ENCODE peak calls at places on chromosomes 2 and 18, in seven cellular contexts. E is fibroblast of pulmonary artery, S is IMR-90, D is A549, Z is OCI-LY7, J is epithelial cell of proximal tubule, A is stomach. P is an unnamed sample.

GRCh38 chr2:172655091-172655837 is 80.4 kb upstream of the RAPGEF4 start:
- DNase-seq in J (peak), S (peak), A (no peak), D (no peak), E (peak), Z (no peak), P (peak)

GRCh38 chr2:17166506-17166905 is 351.7 kb downstream of the RAD51AP2 start:
- DNase-seq in S (peak), J (peak), E (no peak), A (no peak), D (no peak), Z (no peak), P (peak)

GRCh38 chr2:170156592-170156991 is 21.4 kb upstream of the MYO3B start:
- DNase-seq in E (no peak), Z (no peak), A (no peak), J (no peak), D (no peak), S (peak), P (no peak)

GRCh38 chr2:54015809-54016703 is 45.3 kb upstream of the PSME4 start:
- DNase-seq in J (no peak), D (no peak), A (no peak), S (peak), Z (no peak), E (peak), P (peak)

GRCh38 chr18:45324489-45325111 is 290.7 kb upstream of the SLC14A2 start:
- DNase-seq in D (no peak), J (peak), Z (no peak), A (no peak), S (peak), E (peak), P (peak)

GRCh38 chr2:50514881-50515280 is 517.1 kb downstream of the NRXN1 start:
- DNase-seq in S (no peak), E (no peak), D (no peak), J (no peak), A (no peak), Z (no peak), P (peak)

GRCh38 chr2:45399040-45399784 is 211.9 kb downstream of the SRBD1 start:
- DNase-seq in S (no peak), D (no peak), A (no peak), Z (no peak), E (no peak), J (no peak), P (no peak)

GRCh38 chr2:143426296-143426695 is 297.1 kb downstream of the ARHGAP15 start:
- DNase-seq in S (peak), D (no peak), J (peak), Z (no peak), E (peak), A (no peak), P (peak)

GRCh38 chr2:123916512-123916911 is 108.6 kb upstream of the CNTNAP5 start:
- DNase-seq in D (no peak), Z (no peak), E (no peak), A (no peak), J (no peak), S (no peak), P (no peak)

GRCh38 chr2:184524551-184525382 is 73.6 kb upstream of the ZNF804A start:
- DNase-seq in A (no peak), S (no peak), D (no peak), E (no peak), J (no peak), Z (no peak), P (no peak)

GRCh38 chr18:36638224-36638623 is 190.6 kb downstream of the TPGS2 start:
- DNase-seq in A (no peak), E (no peak), S (no peak), Z (no peak), D (no peak), J (no peak), P (no peak)

GRCh38 chr2:241947876-241948275 is 78.3 kb downstream of the RTP5 start:
- DNase-seq in Z (no peak), E (no peak), S (no peak), D (no peak), J (no peak), A (no peak), P (no peak)

GRCh38 chr2:227477291-227477690 is 5.3 kb downstream of the AGFG1 start:
- DNase-seq in D (no peak), J (no peak), S (peak), Z (no peak), A (no peak), E (peak), P (no peak)

GRCh38 chr2:227473019-227473461 is 1.1 kb downstream of the AGFG1 start:
- DNase-seq in D (no peak), A (no peak), J (no peak), Z (no peak), E (peak), S (peak), P (no peak)

GRCh38 chr2:227471924-227472264 is at the start of gene AGFG1:
- DNase-seq in D (peak), E (peak), J (no peak), S (peak), Z (peak), A (peak), P (peak)

GRCh38 chr2:227474406-227474805 is 2.5 kb downstream of the AGFG1 start:
- DNase-seq in S (no peak), D (no peak), Z (no peak), E (no peak), A (no peak), J (no peak), P (peak)

GRCh38 chr2:227472265-227473018 is 486 bp downstream of the AGFG1 start:
- DNase-seq in S (no peak), D (peak), Z (peak), J (no peak), E (peak), A (peak), P (peak)
- TF ChIP-seq CTCF in S (no peak), D (no peak), Z (no peak), J (no peak), E (no peak), A (no peak), P (no peak)

GRCh38 chr2:157361526-157361925 is 35.9 kb upstream of the ERMN start:
- DNase-seq in A (no peak), J (no peak), D (no peak), S (no peak), E (no peak), Z (no peak), P (no peak)

GRCh38 chr2:157362627-157363026 is 37.0 kb upstream of the ERMN start:
- DNase-seq in Z (no peak), E (no peak), A (no peak), S (no peak), D (no peak), J (no peak), P (no peak)

GRCh38 chr2:157367704-157368103 is 42.1 kb upstream of the ERMN start:
- DNase-seq in D (no peak), S (no peak), E (no peak), Z (no peak), J (no peak), A (no peak), P (no peak)

GRCh38 chr2:157363612-157364101 is 38.0 kb upstream of the ERMN start:
- DNase-seq in E (no peak), J (no peak), A (no peak), S (no peak), Z (no peak), D (no peak), P (peak)

DNA sequence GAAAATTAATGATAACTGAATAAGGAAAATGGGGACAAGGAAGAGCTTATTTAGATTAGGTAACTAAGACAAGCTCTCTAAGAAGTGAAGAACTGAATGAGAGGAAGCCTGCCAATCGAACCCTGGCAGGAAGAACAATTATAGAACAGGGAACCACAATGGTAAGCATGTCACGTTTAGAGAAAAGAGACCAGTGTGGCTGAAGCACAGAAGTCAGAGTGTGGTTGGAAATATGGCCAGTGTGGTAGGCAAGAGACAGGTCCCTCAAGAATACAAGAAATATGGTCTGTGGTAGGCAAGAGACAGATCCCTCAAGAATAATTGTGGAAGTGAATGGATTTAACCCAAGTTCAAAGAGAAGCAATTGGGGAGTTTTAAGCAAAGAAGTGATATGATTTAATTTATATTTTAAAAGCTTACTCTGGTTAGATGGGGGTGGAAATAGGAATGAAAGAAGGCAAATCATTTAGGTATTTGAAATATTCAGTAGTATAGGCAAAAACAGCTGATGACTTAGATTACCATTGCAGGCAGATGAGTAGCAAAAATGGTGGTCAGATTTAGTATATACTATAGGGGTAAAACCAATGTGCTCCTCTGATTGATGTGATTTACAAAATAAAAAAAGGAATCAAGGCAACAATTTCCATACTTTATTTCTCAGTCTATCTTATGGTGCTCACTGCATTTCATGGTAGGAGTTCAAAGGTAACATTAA is 38.8 kb upstream of the ERMN start:
- DNase-seq in D (no peak), S (no peak), E (no peak), Z (peak), J (no peak), A (no peak), P (no peak)
- H3K4me3 ChIP-seq in D (no peak), S (no peak), E (no peak), Z (no peak), J (no peak), A (no peak), P (no peak)

GRCh38 chr2:18750662-18751554 is 161.5 kb upstream of the NT5C1B start:
- DNase-seq in S (peak), D (no peak), Z (no peak), A (no peak), J (no peak), E (peak), P (peak)

GRCh38 chr2:18752022-18752493 is 162.7 kb upstream of the NT5C1B start:
- DNase-seq in S (peak), Z (no peak), D (no peak), E (peak), J (no peak), A (no peak), P (no peak)

GRCh38 chr2:18754286-18754685 is 164.9 kb upstream of the NT5C1B start:
- DNase-seq in J (no peak), A (no peak), D (no peak), E (no peak), S (no peak), Z (no peak), P (no peak)

GRCh38 chr2:18753722-18754121 is 164.4 kb upstream of the NT5C1B start:
- DNase-seq in Z (no peak), J (no peak), E (no peak), S (no peak), D (no peak), A (no peak), P (no peak)

DNA sequence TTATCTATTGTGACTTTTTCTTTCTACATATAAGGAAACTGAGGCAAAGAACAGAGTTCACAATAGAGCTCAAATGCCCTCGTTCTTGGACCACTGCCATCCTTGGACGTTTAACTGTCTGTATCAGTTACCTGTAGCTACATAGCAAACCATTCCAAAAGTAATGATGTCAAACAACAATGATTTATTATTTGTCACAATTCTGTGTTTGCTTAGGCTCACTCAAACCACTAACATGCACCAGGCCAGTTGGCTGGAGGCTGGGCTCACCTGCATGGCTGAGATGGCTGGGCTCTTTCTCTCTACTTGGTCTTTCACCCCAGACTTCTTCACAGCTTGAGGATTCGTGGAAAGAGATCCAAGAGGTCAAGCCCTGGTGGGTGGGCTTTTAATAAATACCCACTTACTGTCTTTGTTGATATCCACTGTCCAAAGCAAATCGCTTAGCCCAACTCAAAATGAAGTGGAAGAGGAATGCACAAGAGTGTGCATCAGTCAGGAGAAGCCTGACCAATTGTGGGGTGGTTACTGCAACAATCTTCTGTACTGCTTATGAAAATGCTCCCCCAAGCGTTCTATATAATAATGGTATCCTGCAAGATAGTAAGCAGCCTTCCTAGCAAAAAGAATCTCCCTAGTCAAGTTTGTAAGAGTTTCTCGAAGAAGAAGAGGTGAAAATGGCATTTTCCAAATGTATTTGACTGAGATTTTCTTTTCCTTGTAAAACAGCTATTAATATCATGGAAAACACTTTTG is 163.5 kb upstream of the NT5C1B start:
- DNase-seq in D (no peak), S (peak), J (no peak), E (peak), Z (peak), A (no peak), P (peak)
- TF ChIP-seq CTCF in D (peak), S (peak), J (no peak), E (peak), Z (peak), A (no peak), P (no peak)

GRCh38 chr18:5729983-5730699 is 165.2 kb downstream of the TMEM200C start:
- DNase-seq in D (no peak), A (no peak), S (no peak), Z (no peak), J (no peak), E (no peak), P (no peak)
- H3K4me3 ChIP-seq in D (no peak), A (no peak), S (no peak), Z (no peak), J (no peak), E (no peak), P (no peak)

DNA sequence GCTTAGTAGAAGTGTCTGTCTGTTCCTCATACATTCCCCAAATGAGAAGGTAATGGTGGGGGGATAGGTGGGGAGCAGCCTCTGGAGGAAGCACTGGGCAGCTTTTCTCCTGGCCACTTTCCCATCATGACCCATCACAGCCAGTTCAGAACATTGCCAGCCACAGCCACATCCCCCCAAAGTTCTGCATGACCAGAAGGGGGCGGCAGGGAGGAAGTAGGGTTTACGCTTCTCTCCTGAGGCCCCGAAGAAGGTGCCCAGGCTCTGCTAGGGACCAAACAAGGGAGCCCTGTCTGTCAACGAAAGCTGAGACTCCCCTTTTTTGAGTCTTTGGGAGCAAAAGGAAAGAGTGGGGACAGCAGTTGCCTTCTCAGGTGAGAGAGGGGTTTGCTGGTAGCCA is 7.7 kb downstream of the IGFBP5 start:
- DNase-seq in E (no peak), J (no peak), Z (peak), A (no peak), S (no peak), D (peak), P (no peak)
- TF ChIP-seq CTCF in E (peak), J (peak), Z (peak), A (no peak), S (peak), D (peak), P (peak)

GRCh38 chr2:150484006-150484405 is 3.5 kb downstream of the RND3 start:
- DNase-seq in A (no peak), S (no peak), Z (no peak), J (no peak), D (no peak), E (no peak), P (peak)

GRCh38 chr2:150480971-150481830 is 6.3 kb downstream of the RND3 start:
- DNase-seq in D (no peak), Z (no peak), S (peak), J (no peak), E (no peak), A (no peak), P (peak)

GRCh38 chr2:150483532-150483931 is 3.9 kb downstream of the RND3 start:
- DNase-seq in A (no peak), E (no peak), S (no peak), Z (no peak), D (no peak), J (no peak), P (peak)

GRCh38 chr2:150482111-150482510 is 5.4 kb downstream of the RND3 start:
- DNase-seq in J (no peak), D (no peak), Z (no peak), S (no peak), A (no peak), E (no peak), P (peak)

GRCh38 chr2:150482667-150483260 is 4.7 kb downstream of the RND3 start:
- DNase-seq in A (no peak), J (no peak), S (peak), D (no peak), E (no peak), Z (no peak), P (peak)
- H3K4me3 ChIP-seq in A (no peak), J (peak), S (peak), D (peak), E (peak), Z (no peak), P (peak)

DNA sequence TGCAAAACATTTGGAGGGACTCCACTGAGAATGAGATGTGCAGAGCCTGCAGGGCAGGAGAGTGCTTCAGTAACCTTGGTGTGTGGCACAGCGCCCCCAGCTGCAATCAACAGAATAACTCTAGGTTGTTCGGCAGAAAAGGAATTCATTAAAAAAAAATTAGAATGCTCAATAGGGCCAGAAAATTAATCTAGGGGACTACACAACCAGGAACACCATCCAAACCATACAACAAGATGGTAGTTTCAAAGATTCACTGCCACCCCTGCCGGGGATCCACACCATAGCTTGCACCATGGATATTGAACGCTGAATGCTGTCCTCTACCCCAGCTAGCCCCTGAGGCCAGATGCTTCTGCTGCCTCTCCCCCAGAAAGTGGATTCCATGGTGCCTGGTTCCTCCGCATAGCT is 50.1 kb downstream of the THUMPD2 start:
- DNase-seq in A (peak), Z (peak), S (peak), J (no peak), D (peak), E (peak), P (peak)
- TF ChIP-seq CTCF in A (no peak), Z (peak), S (peak), J (peak), D (peak), E (peak), P (peak)

GRCh38 chr2:144510206-144510991 is 9.5 kb downstream of the ZEB2 start:
- DNase-seq in E (peak), S (peak), D (no peak), J (no peak), Z (no peak), A (no peak), P (peak)

GRCh38 chr2:144509548-144510205 is 10.2 kb downstream of the ZEB2 start:
- DNase-seq in J (no peak), E (no peak), Z (no peak), D (no peak), S (no peak), A (no peak), P (no peak)

GRCh38 chr2:144512421-144513272 is 7.3 kb downstream of the ZEB2 start:
- DNase-seq in Z (no peak), A (no peak), D (no peak), E (no peak), J (no peak), S (no peak), P (no peak)

GRCh38 chr2:144511945-144512344 is 8.0 kb downstream of the ZEB2 start:
- DNase-seq in E (no peak), J (no peak), S (no peak), A (no peak), D (no peak), Z (no peak), P (no peak)

DNA sequence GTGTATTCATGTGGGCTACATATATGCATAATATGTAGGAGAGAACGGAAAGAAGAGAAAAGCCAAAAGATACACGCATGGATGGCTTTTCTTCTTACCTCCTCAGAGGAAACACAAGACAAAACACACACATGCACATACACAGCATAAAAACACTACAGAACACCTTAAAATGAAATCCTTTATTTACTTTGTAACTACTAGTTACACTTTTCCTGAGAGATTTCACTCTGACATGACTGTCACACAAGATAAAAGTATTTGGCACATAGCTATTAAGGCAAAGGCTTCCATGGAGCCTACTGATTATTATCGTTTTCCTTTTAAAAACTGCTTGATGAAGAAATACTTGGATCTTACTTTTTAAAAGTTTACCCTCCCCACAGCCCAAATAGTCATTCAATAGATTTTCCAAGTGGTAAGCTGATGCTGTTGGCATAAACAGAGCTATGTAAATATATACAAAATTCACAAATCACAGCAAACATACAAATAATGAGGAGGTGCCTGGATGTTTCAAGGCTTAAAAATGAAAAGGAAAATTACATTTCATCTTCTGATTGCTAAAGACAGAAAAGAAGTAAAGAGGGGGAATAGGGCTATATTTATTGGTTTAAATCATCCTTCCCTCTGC is 8.6 kb downstream of the ZEB2 start:
- DNase-seq in Z (no peak), J (no peak), S (no peak), D (no peak), E (no peak), A (no peak), P (no peak)
- H3K4me3 ChIP-seq in Z (no peak), J (peak), S (peak), D (no peak), E (peak), A (peak), P (no peak)

GRCh38 chr2:226799976-226800940 is 638 bp upstream of the IRS1 start:
- DNase-seq in J (no peak), S (peak), A (peak), Z (peak), E (peak), D (no peak), P (peak)
- TF ChIP-seq CTCF in J (peak), S (no peak), A (no peak), Z (peak), E (no peak), D (no peak), P (no peak)